ENCODE peak calls at places on chromosomes 6 and 20, in five cellular contexts. E is HS-5, P is activated gamma-delta T cell treated with Interleukin-2 at 50 U/mL for 16 hours, F is esophagus squamous epithelium, J is T-helper 2 cell. H is an unnamed sample.

GRCh38 chr20:36802326-36803223 is 29.0 kb upstream of the DSN1 start:
- DNase-seq in J (no peak), E (peak), F (no peak), P (no peak), H (no peak)

GRCh38 chr6:9657994-9658393 is 756.9 kb downstream of the TFAP2A start:
- DNase-seq in J (no peak), E (peak), F (no peak), P (no peak), H (no peak)

GRCh38 chr20:38092260-38092857 is 58.8 kb downstream of the RPRD1B start:
- DNase-seq in E (no peak), J (no peak), F (no peak), P (no peak), H (no peak)

GRCh38 chr6:151058021-151058733 is 181.6 kb upstream of the AKAP12 start:
- DNase-seq in F (no peak), J (no peak), P (no peak), E (no peak), H (no peak)

GRCh38 chr6:77124604-77125003 is 338.7 kb downstream of the HTR1B start:
- DNase-seq in E (no peak), F (no peak), P (no peak), J (no peak), H (no peak)

GRCh38 chr6:1311400-1312192 is at the start of gene FOXQ1:
- DNase-seq in J (peak), E (no peak), F (no peak), P (no peak), H (no peak)

GRCh38 chr6:87066449-87067288 is 28.2 kb downstream of the CGA start:
- DNase-seq in E (peak), F (no peak), P (no peak), J (peak), H (no peak)

GRCh38 chr6:148358196-148358785 is 15.7 kb downstream of the SASH1 start:
- DNase-seq in J (no peak), E (no peak), P (no peak), F (no peak), H (no peak)

GRCh38 chr20:2873010-2873746 is at the start of gene PTPRA:
- DNase-seq in F (peak), J (peak), E (peak), P (peak), H (peak)

GRCh38 chr6:161903584-161904232 is 629.8 kb upstream of the AGPAT4 start:
- DNase-seq in E (no peak), P (no peak), J (no peak), F (no peak), H (no peak)

GRCh38 chr6:28295326-28295725 is 14.0 kb downstream of the PGBD1 start:
- DNase-seq in E (no peak), F (no peak), P (no peak), J (no peak), H (no peak)

GRCh38 chr6:73704260-73704659 is 8.3 kb downstream of the CD109 start:
- DNase-seq in J (peak), F (no peak), E (peak), P (no peak), H (no peak)

GRCh38 chr6:102356170-102356569 is 962.7 kb downstream of the GRIK2 start:
- DNase-seq in F (no peak), P (no peak), E (no peak), J (no peak), H (no peak)

GRCh38 chr6:133115960-133116359 is 125.2 kb upstream of the EYA4 start:
- DNase-seq in P (no peak), E (no peak), J (no peak), F (no peak), H (no peak)

GRCh38 chr20:7702141-7702540 is 238.1 kb downstream of the HAO1 start:
- DNase-seq in J (no peak), P (no peak), E (no peak), F (no peak), H (no peak)

GRCh38 chr20:50758992-50759391 is 27.6 kb downstream of the PARD6B start:
- DNase-seq in E (no peak), P (no peak), F (no peak), J (no peak), H (no peak)

GRCh38 chr6:87785229-87785862 is 83.3 kb upstream of the AKIRIN2 start:
- DNase-seq in E (no peak), J (no peak), P (no peak), F (no peak), H (no peak)

GRCh38 chr6:2546941-2547716 is 203.6 kb downstream of the MYLK4 start:
- DNase-seq in F (no peak), E (no peak), P (no peak), J (no peak), H (no peak)

GRCh38 chr6:39153766-39154397 is 38.9 kb upstream of the SAYSD1 start:
- DNase-seq in E (no peak), P (no peak), F (no peak), J (peak), H (no peak)